ENCODE peak calls at places on chromosome 6, in five cellular contexts. One of them, this sample, is unnamed.

GRCh38 chr6:107711953-107712522 is 112.1 kb downstream of the SCML4 start:
- DNase-seq in left lung: no peak
- DNase-seq in non-pigmented ciliary epithelial cell: no peak
- DNase-seq in T47D: no peak
- DNase-seq in kidney: no peak
- DNase-seq in this sample: no peak

GRCh38 chr6:28809947-28810654 is 113.7 kb downstream of the TRIM27 start:
- DNase-seq in left lung: no peak
- DNase-seq in non-pigmented ciliary epithelial cell: no peak
- DNase-seq in T47D: no peak
- DNase-seq in kidney: no peak
- DNase-seq in this sample: no peak

GRCh38 chr6:149913085-149913484 is 9.8 kb downstream of the RAET1G start:
- DNase-seq in left lung: no peak
- DNase-seq in non-pigmented ciliary epithelial cell: no peak
- DNase-seq in T47D: no peak
- DNase-seq in kidney: no peak
- DNase-seq in this sample: no peak

GRCh38 chr6:15852289-15852688 is 189.5 kb upstream of the DTNBP1 start:
- DNase-seq in left lung: no peak
- DNase-seq in non-pigmented ciliary epithelial cell: no peak
- DNase-seq in T47D: no peak
- DNase-seq in kidney: no peak
- DNase-seq in this sample: no peak

GRCh38 chr6:81562169-81562568 is 190.3 kb downstream of the TENT5A start:
- DNase-seq in left lung: no peak
- DNase-seq in non-pigmented ciliary epithelial cell: peak
- DNase-seq in T47D: no peak
- DNase-seq in kidney: no peak
- DNase-seq in this sample: no peak

GRCh38 chr6:107171513-107171912 is 56.2 kb upstream of the BEND3 start:
- DNase-seq in left lung: no peak
- DNase-seq in non-pigmented ciliary epithelial cell: no peak
- DNase-seq in T47D: no peak
- DNase-seq in kidney: no peak
- DNase-seq in this sample: no peak

GRCh38 chr6:166877906-166878305 is 78.4 kb downstream of the RNASET2 start:
- DNase-seq in left lung: no peak
- DNase-seq in non-pigmented ciliary epithelial cell: no peak
- DNase-seq in T47D: no peak
- DNase-seq in kidney: no peak
- DNase-seq in this sample: no peak

GRCh38 chr6:122405417-122405816 is 6.0 kb downstream of the HSF2 start:
- DNase-seq in left lung: no peak
- DNase-seq in non-pigmented ciliary epithelial cell: no peak
- DNase-seq in T47D: no peak
- DNase-seq in kidney: no peak
- DNase-seq in this sample: no peak

GRCh38 chr6:169845426-169846285 is 94.2 kb downstream of the ERMARD start:
- DNase-seq in left lung: peak
- DNase-seq in non-pigmented ciliary epithelial cell: no peak
- DNase-seq in T47D: no peak
- DNase-seq in kidney: no peak
- DNase-seq in this sample: no peak

This sample was measured in NCI-H1092 treated with DMSO at 0.1 percent for 48 hours.